ENCODE peak calls at places on chromosomes 4 and X, in four cellular contexts. One of them, this sample, is unnamed.

GRCh38 chr4:175536852-175537453 is 275.1 kb downstream of the GPM6A start:
- DNase-seq in neural progenitor cell: peak
- DNase-seq in hepatocyte: peak
- DNase-seq in tibial nerve: no peak
- DNase-seq in this sample: no peak

GRCh38 chr4:93839704-93840103 is 11.2 kb downstream of the ATOH1 start:
- DNase-seq in hepatocyte: no peak
- DNase-seq in neural progenitor cell: no peak
- DNase-seq in tibial nerve: no peak
- DNase-seq in this sample: no peak

GRCh38 chr4:126221717-126222116 is 907.0 kb downstream of the FAT4 start:
- DNase-seq in neural progenitor cell: no peak
- DNase-seq in hepatocyte: no peak
- DNase-seq in tibial nerve: no peak
- DNase-seq in this sample: no peak

GRCh38 chrX:81868979-81869378 is 667.1 kb downstream of the SH3BGRL start:
- DNase-seq in tibial nerve: no peak
- DNase-seq in hepatocyte: no peak
- DNase-seq in neural progenitor cell: no peak
- DNase-seq in this sample: no peak

GRCh38 chr4:55528495-55528894 is 18.2 kb downstream of the CLOCK start:
- DNase-seq in hepatocyte: no peak
- DNase-seq in neural progenitor cell: no peak
- DNase-seq in tibial nerve: no peak
- DNase-seq in this sample: no peak

GRCh38 chr4:26020896-26021295 is 106.9 kb downstream of the SMIM20 start:
- DNase-seq in neural progenitor cell: no peak
- DNase-seq in tibial nerve: no peak
- DNase-seq in hepatocyte: no peak
- DNase-seq in this sample: no peak

GRCh38 chr4:1200425-1201035 is 28.1 kb upstream of the SPON2 start:
- DNase-seq in hepatocyte: peak
- DNase-seq in tibial nerve: peak
- DNase-seq in neural progenitor cell: no peak
- DNase-seq in this sample: peak

GRCh38 chr4:80231180-80231579 is 33.9 kb downstream of the PRDM8 start:
- DNase-seq in tibial nerve: no peak
- DNase-seq in neural progenitor cell: no peak
- DNase-seq in hepatocyte: no peak
- DNase-seq in this sample: no peak

GRCh38 chr4:113957961-113958360 is 21.5 kb downstream of the ARSJ start:
- DNase-seq in neural progenitor cell: no peak
- DNase-seq in hepatocyte: no peak
- DNase-seq in tibial nerve: no peak
- DNase-seq in this sample: no peak

GRCh38 chr4:169810325-169811323 is 52.9 kb upstream of the HPF1 start:
- DNase-seq in hepatocyte: peak
- DNase-seq in tibial nerve: no peak
- DNase-seq in neural progenitor cell: peak
- DNase-seq in this sample: no peak

GRCh38 chr4:136687118-136687517 is 845.2 kb downstream of the PCDH18 start:
- DNase-seq in tibial nerve: no peak
- DNase-seq in neural progenitor cell: peak
- DNase-seq in hepatocyte: peak
- DNase-seq in this sample: no peak

GRCh38 chr4:46249106-46249505 is 125.3 kb upstream of the GABRG1 start:
- DNase-seq in neural progenitor cell: no peak
- DNase-seq in tibial nerve: no peak
- DNase-seq in hepatocyte: no peak
- DNase-seq in this sample: no peak

GRCh38 chr4:183182873-183183725 is 84.0 kb downstream of the WWC2 start:
- DNase-seq in hepatocyte: peak
- DNase-seq in tibial nerve: no peak
- DNase-seq in neural progenitor cell: peak
- DNase-seq in this sample: no peak

GRCh38 chr4:151676301-151676700 is 84.5 kb downstream of the GATB start:
- DNase-seq in tibial nerve: no peak
- DNase-seq in neural progenitor cell: no peak
- DNase-seq in hepatocyte: no peak
- DNase-seq in this sample: no peak

GRCh38 chrX:23720117-23720677 is 22.9 kb downstream of the ACOT9 start:
- DNase-seq in neural progenitor cell: no peak
- DNase-seq in tibial nerve: no peak
- DNase-seq in hepatocyte: no peak
- DNase-seq in this sample: no peak

GRCh38 chr4:148437439-148437838 is 4.8 kb downstream of the NR3C2 start:
- DNase-seq in neural progenitor cell: no peak
- DNase-seq in tibial nerve: no peak
- DNase-seq in hepatocyte: no peak
- DNase-seq in this sample: no peak

GRCh38 chrX:120790118-120790517 is 85.5 kb downstream of the CT47B1 start:
- DNase-seq in neural progenitor cell: peak
- DNase-seq in tibial nerve: no peak
- DNase-seq in hepatocyte: peak
- DNase-seq in this sample: no peak

GRCh38 chrX:9905288-9905687 is 61.9 kb upstream of the CLDN34 start:
- DNase-seq in tibial nerve: no peak
- DNase-seq in hepatocyte: no peak
- DNase-seq in neural progenitor cell: no peak
- DNase-seq in this sample: no peak

DNA sequence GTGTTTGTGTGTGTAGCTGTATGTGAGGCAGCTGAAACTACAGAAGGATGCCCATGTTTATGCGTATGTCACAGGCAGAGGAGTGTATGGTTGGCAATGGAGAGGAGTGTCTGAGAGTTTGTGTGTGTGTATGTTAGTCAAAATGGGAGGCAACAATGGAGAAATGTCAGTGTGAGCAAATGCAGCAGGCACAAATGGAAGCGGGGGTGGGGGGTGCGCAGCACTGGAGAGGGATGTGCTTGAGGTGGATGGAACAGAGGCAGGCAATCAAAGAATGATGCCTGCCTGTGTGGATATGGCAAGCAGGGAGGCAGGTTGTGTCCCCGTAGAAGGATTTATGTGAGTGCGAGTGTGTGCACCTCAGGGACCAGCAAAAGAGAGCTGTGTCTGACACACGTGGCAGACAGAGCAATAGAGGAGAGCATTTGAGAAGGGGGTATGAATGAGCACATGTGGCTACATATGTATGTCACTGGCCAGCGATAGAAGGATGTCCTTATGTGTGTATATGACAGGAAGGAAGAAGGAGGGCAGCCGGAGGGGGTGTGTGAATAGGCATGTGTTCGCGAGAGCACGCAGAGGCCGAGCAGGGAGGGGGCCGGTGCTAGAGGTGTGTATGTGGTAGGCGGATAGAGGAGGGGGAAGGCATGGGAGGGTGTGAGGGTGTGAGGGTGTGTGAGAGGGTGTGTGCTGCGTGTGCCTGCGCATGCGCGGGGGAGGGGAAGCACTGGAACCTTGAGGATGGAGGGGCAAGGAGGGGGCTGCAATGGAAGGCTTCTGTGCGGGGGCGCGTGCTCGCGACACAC is 1.1 kb downstream of the PJA1 start:
- DNase-seq in tibial nerve: no peak
- DNase-seq in hepatocyte: peak
- DNase-seq in neural progenitor cell: no peak
- DNase-seq in this sample: no peak
- H3K27ac ChIP-seq in tibial nerve: peak
- H3K27ac ChIP-seq in hepatocyte: no peak
- H3K27ac ChIP-seq in neural progenitor cell: no peak
- H3K27ac ChIP-seq in this sample: no peak

GRCh38 chr4:86453044-86453501 is 93.2 kb upstream of the MAPK10 start:
- DNase-seq in neural progenitor cell: no peak
- DNase-seq in hepatocyte: peak
- DNase-seq in tibial nerve: no peak
- DNase-seq in this sample: peak
- H3K27ac ChIP-seq in neural progenitor cell: peak
- H3K27ac ChIP-seq in hepatocyte: peak
- H3K27ac ChIP-seq in tibial nerve: peak
- H3K27ac ChIP-seq in this sample: no peak

DNA sequence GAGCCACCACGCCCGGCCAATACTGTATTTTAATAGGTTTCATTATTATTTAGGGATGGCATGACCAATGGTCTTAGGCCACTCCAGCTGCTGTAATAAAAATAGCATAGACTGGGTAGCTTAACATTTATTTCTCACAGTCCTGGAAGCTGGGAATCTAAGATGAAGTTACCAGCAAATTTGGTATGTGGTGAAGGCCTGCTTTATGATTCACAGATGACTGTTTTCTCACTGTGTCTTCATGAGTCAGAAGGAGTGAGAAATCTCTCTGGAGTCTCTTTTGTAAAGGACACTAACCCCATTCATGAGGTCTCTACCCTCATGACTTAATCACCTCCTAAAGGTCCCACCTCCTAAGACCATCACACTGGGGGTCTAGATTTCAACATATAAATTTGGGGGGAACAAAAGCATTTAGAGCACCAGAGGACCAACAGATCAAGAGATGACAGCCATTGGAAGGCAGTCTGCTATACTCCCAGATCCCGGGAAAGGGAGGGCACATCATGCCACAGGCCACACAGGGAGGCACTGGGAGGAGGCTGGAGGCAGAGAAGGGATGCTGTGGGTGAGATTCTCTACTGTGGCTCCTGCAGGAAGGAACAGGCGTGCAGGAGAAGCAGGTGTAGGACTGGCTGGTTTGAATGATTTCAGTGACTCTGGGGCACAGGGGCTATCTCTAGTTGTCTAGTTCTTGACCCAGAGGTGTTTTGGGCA is 335.8 kb upstream of the SFRP2 start:
- DNase-seq in neural progenitor cell: no peak
- DNase-seq in hepatocyte: no peak
- DNase-seq in tibial nerve: no peak
- DNase-seq in this sample: no peak
- H3K27ac ChIP-seq in neural progenitor cell: no peak
- H3K27ac ChIP-seq in hepatocyte: no peak
- H3K27ac ChIP-seq in tibial nerve: no peak
- H3K27ac ChIP-seq in this sample: no peak

GRCh38 chr4:116531870-116532269 is 553.5 kb downstream of the TRAM1L1 start:
- DNase-seq in tibial nerve: no peak
- DNase-seq in neural progenitor cell: no peak
- DNase-seq in hepatocyte: no peak
- DNase-seq in this sample: no peak
- H3K27ac ChIP-seq in tibial nerve: no peak
- H3K27ac ChIP-seq in neural progenitor cell: no peak
- H3K27ac ChIP-seq in hepatocyte: no peak
- H3K27ac ChIP-seq in this sample: no peak

GRCh38 chrX:15653961-15654360 is 10.6 kb downstream of the CLTRN start:
- DNase-seq in tibial nerve: no peak
- DNase-seq in hepatocyte: no peak
- DNase-seq in neural progenitor cell: peak
- DNase-seq in this sample: no peak
- H3K27ac ChIP-seq in tibial nerve: no peak
- H3K27ac ChIP-seq in hepatocyte: no peak
- H3K27ac ChIP-seq in neural progenitor cell: no peak
- H3K27ac ChIP-seq in this sample: no peak